ENCODE peak calls at places on chromosomes 7 and 10, in five cellular contexts. P, U, W, X and A are unnamed samples.

GRCh38 chr10:89440262-89440661 is 25.9 kb downstream of the IFIT5 start:
- DNase-seq in P (no peak), U (peak; percentile 65), W (no peak), X (no peak), A (peak; percentile 74)

GRCh38 chr7:134892002-134892693 is 94.2 kb upstream of the AGBL3 start:
- DNase-seq in P (no peak), U (no peak), W (no peak), X (no peak), A (peak; percentile 59)

GRCh38 chr10:45152726-45153125 is 152.0 kb downstream of the ZNF22 start:
- DNase-seq in P (no peak), U (no peak), W (no peak), X (no peak), A (no peak)

GRCh38 chr10:71564221-71564820 is 155.3 kb downstream of the C10orf105 start:
- DNase-seq in P (no peak), U (no peak), W (no peak), X (no peak), A (no peak)

GRCh38 chr7:32047075-32047474 is 23.1 kb downstream of the PDE1C start:
- DNase-seq in P (no peak), U (no peak), W (no peak), X (no peak), A (no peak)

GRCh38 chr7:151572136-151572535 is 52.4 kb upstream of the RHEB start:
- DNase-seq in P (no peak), U (no peak), W (no peak), X (no peak), A (no peak)

GRCh38 chr7:115724400-115725056 is 306.0 kb downstream of the TFEC start:
- DNase-seq in P (peak; percentile 14), U (no peak), W (no peak), X (peak; percentile 20), A (no peak)

GRCh38 chr10:14717570-14717969 is 57.1 kb downstream of the FAM107B start:
- DNase-seq in P (no peak), U (no peak), W (no peak), X (no peak), A (no peak)

GRCh38 chr7:2575733-2576350 is 17.1 kb downstream of the IQCE start:
- DNase-seq in P (no peak), U (no peak), W (no peak), X (no peak), A (no peak)

GRCh38 chr10:30999084-30999712 is 32.5 kb downstream of the ZNF438 start:
- DNase-seq in P (no peak), U (no peak), W (no peak), X (peak; percentile 38), A (no peak)

GRCh38 chr7:137987563-137987962 is 14.3 kb downstream of the CREB3L2 start:
- DNase-seq in P (no peak), U (no peak), W (no peak), X (no peak), A (no peak)

GRCh38 chr7:96244992-96245292 is 77.0 kb downstream of the SLC25A13 start:
- DNase-seq in P (no peak), U (no peak), W (no peak), X (peak; percentile 16), A (no peak)

GRCh38 chr7:33733865-33734650 is 171.3 kb upstream of the BMPER start:
- DNase-seq in P (peak; percentile 61), U (peak; percentile 85), W (no peak), X (no peak), A (no peak)

GRCh38 chr7:79593819-79594218 is 140.4 kb upstream of the MAGI2 start:
- DNase-seq in P (no peak), U (no peak), W (no peak), X (no peak), A (no peak)

GRCh38 chr10:60970526-60970925 is 26.5 kb upstream of the RHOBTB1 start:
- DNase-seq in P (no peak), U (no peak), W (no peak), X (no peak), A (no peak)

GRCh38 chr7:30116771-30117170 is 18.0 kb upstream of the MTURN start:
- DNase-seq in P (no peak), U (no peak), W (peak; percentile 81), X (no peak), A (no peak)

GRCh38 chr7:127393370-127394058 is 1.0 kb upstream of the ZNF800 start:
- DNase-seq in P (peak; percentile 16), U (peak; percentile 47), W (no peak), X (no peak), A (peak; percentile 38)

GRCh38 chr7:80740778-80741545 is 102.5 kb downstream of the CD36 start:
- DNase-seq in P (no peak), U (no peak), W (no peak), X (no peak), A (no peak)

GRCh38 chr10:22436893-22437619 is 91.8 kb downstream of the SPAG6 start:
- DNase-seq in P (peak; percentile 87), U (peak; percentile 94), W (peak; percentile 93), X (peak; percentile 83), A (peak; percentile 89)
- TF ChIP-seq CTCF in P (peak; percentile 16), U (no peak), W (no peak), X (no peak), A (no peak)

DNA sequence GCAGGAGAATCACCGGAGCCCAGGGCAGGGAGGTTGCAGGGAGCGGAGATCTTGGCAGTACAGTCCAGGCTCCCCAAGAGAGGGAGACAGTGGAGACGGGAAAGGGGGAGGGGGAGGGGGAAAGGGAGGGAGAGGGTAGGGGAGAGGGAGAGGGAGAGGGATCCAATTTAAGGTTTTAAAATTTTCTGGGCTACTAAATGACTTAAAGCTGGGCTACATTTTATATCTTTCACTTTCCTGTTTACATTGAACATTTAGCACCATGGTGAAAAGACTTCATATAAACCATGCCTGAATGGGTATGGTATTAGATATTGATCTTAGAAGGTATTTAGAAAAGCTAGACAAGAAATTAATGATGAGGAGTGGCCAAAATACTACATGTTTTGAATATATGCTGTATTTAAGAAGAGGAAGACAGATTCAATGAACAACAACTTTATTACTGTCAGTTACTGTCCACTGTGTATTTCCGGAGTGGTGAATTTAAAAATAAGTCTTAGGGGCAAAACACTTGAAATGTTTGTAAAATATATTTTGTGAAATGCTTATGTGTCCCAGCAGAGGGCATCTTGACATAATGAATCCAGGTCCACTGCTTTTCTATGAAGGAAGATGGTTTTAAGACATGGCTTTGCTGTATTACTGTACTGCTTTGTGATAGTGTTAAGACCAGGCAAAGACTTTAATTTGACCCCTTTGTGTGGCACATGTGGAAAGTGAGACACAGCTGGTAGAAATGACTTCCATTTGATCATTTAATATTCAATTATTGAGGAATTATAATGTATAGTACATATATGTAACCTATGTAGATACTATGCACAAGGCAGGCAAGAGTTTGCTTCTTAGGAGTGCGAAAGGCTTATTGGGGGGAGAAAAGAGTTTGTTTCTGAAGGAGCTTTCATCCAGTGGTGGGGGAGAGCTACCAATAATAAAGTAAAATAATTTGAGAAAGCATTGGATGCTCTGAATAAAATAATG is 52.8 kb downstream of the NRF1 start:
- DNase-seq in P (no peak), U (no peak), W (no peak), X (peak; percentile 68), A (no peak)
- TF ChIP-seq CTCF in P (peak; percentile 62), U (no peak), W (peak; percentile 31), X (peak; percentile 51), A (peak; percentile 52)

GRCh38 chr10:104151737-104152136 is 29.8 kb downstream of the SFR1 start:
- DNase-seq in P (no peak), U (no peak), W (no peak), X (no peak), A (no peak)

GRCh38 chr10:104150206-104150605 is 28.2 kb downstream of the SFR1 start:
- DNase-seq in P (no peak), U (no peak), W (no peak), X (peak; percentile 22), A (no peak)

DNA sequence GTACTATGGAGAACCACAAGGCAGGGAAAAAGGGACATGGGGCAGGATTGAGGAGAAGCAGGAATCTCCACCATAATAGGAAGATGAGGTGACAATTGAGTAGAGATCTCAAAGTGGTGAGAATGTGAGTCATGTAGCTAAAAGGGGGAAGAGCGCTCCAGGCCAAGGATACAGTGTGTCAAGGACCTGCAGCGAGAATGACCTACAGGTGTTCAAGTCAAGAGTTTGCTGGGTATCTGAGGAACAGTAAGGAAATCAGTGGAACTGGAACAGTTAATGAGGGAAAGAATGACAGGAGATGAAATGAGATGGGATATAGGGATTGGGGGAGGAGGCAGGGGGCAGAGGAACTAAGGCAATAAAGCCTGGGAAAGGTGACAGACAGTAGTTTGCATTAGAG is 33.6 kb downstream of the SFR1 start:
- DNase-seq in P (no peak), U (no peak), W (no peak), X (no peak), A (no peak)
- TF ChIP-seq CTCF in P (no peak), U (no peak), W (no peak), X (no peak), A (no peak)

GRCh38 chr10:125980521-125980920 is 84.2 kb downstream of the FANK1 start:
- DNase-seq in P (no peak), U (no peak), W (no peak), X (no peak), A (no peak)

GRCh38 chr10:125982256-125982948 is 86.0 kb downstream of the FANK1 start:
- DNase-seq in P (peak; percentile 43), U (no peak), W (no peak), X (peak; percentile 72), A (no peak)

GRCh38 chr10:125979976-125980375 is 83.6 kb downstream of the FANK1 start:
- DNase-seq in P (no peak), U (no peak), W (no peak), X (no peak), A (no peak)

GRCh38 chr10:125983161-125983560 is 86.8 kb downstream of the FANK1 start:
- DNase-seq in P (no peak), U (no peak), W (no peak), X (no peak), A (no peak)

GRCh38 chr10:125977206-125977605 is 80.8 kb downstream of the FANK1 start:
- DNase-seq in P (no peak), U (no peak), W (no peak), X (no peak), A (no peak)
- TF ChIP-seq CTCF in P (no peak), U (no peak), W (no peak), X (no peak), A (peak; percentile 8)